ENCODE peak calls at places on chromosomes 1 and 21, in four cellular contexts. T is cardiac fibroblast, P is brain microvascular endothelial cell, Q is SJSA1. N is an unnamed sample.

GRCh38 chr21:35646606-35647005 is 413.7 kb downstream of the SETD4 start:
- DNase-seq in Q (no peak), T (no peak), P (peak; percentile 73), N (peak; percentile 77)

GRCh38 chr1:184416476-184416875 is 29.6 kb downstream of the C1orf21 start:
- DNase-seq in T (no peak), Q (no peak), P (no peak), N (no peak)

GRCh38 chr1:234486858-234487830 is 8.2 kb upstream of the TARBP1 start:
- DNase-seq in Q (peak; percentile 62), P (peak; percentile 66), T (peak; percentile 90), N (peak; percentile 92)

GRCh38 chr1:15678578-15678977 is 5.5 kb upstream of the PLEKHM2 start:
- DNase-seq in T (peak; percentile 77), Q (peak; percentile 66), P (peak; percentile 90), N (peak; percentile 85)

GRCh38 chr1:156475568-156476500 is 24.7 kb downstream of the MEF2D start:
- DNase-seq in T (no peak), Q (no peak), P (no peak), N (peak; percentile 96)

GRCh38 chr21:34189506-34189905 is 116.1 kb downstream of the MRPS6 start:
- DNase-seq in P (no peak), T (no peak), Q (no peak), N (no peak)

GRCh38 chr21:45895778-45896370 is 85.7 kb upstream of the COL6A1 start:
- DNase-seq in Q (no peak), T (no peak), P (no peak), N (no peak)

GRCh38 chr21:38596264-38597042 is 98.2 kb upstream of the ERG start:
- DNase-seq in T (no peak), Q (no peak), P (no peak), N (no peak)

GRCh38 chr1:221858758-221859157 is 116.9 kb upstream of the DUSP10 start:
- DNase-seq in P (peak; percentile 70), T (peak; percentile 43), Q (peak; percentile 27), N (peak; percentile 97)

GRCh38 chr1:31627930-31628421 is 10.5 kb downstream of the HCRTR1 start:
- DNase-seq in Q (no peak), T (peak; percentile 47), P (no peak), N (peak; percentile 24)

GRCh38 chr1:46800742-46801141 is 1.9 kb downstream of the CYP4B1 start:
- DNase-seq in T (no peak), Q (no peak), P (no peak), N (no peak)

GRCh38 chr1:46802081-46802480 is 3.2 kb downstream of the CYP4B1 start:
- DNase-seq in P (no peak), T (no peak), Q (no peak), N (no peak)

GRCh38 chr1:46797696-46798470 is 963 bp upstream of the CYP4B1 start:
- DNase-seq in T (no peak), P (no peak), Q (no peak), N (no peak)

GRCh38 chr1:46801323-46802055 is 2.6 kb downstream of the CYP4B1 start:
- DNase-seq in T (no peak), P (no peak), Q (no peak), N (no peak)

DNA sequence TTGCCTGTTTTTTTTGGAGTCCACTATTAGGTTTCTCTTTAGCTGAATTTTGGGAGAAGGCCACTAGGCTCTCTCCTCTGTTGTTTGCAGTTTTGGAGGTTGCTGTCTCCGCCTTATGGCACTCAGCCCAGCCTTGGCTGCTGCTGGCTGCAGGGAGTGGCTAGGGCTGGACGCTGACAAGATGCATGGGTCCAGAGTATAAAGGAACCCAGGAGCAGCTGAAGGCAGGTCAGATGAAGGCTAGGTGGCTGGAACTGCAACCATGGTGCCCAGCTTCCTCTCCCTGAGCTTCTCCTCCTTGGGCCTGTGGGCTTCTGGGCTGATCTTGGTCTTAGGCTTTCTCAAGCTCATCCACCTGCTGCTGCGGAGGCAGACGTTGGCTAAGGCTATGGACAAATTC is at the start of gene CYP4B1:
- DNase-seq in T (no peak), Q (no peak), P (no peak), N (no peak)
- H3K4me3 ChIP-seq in T (no peak within 1 kb of the TSS), Q (no peak within 1 kb of the TSS), P (no peak within 1 kb of the TSS), N (no peak within 1 kb of the TSS)

DNA sequence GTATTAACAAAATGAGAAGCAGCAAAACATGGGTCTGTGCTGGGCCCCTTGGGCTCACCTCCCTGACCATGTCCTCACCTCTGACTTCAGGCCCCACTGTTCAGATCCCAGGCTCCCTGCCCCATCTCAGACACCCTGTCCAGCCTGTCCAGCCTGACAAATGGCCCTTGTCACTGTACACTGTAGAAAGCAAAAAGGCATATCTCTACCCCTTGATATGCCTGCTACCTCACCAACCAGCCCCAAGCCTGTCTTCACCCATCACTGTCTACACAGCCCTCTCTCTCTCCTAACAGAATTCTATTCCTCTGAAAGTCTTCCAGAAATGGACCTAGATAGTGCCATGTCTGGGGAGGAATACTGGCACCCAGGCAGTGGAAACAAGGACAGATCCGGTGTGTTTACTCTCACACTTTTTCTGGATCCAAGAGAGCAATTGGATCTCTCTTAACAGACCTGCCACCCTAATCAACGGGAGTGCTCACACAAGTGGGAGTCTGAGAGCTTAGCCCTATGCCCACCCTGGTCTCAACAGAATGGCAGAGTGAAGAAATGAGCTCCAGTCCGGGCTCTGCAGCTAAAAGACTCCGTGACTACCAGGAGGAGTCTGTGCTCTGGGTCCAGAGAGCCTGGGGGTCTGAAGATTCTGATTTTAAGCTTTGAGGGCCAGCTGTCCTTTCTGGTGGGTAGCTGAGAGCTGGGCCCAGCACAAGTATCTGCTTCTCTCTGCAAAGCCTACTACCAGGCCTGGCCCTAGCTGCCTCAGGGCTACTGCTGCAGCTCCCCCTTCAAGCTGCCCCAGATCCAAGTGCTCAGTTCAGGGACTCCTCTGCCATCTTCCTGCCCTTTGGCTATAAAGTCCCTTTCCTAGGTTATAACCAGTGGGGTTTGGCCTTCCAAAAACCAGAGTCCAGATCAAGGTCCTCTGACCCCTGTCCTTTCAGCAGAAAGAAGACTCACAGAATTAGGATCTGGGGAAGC is 3.8 kb downstream of the S100A9 start:
- DNase-seq in T (no peak), Q (no peak), P (no peak), N (no peak)
- H3K4me3 ChIP-seq in T (no peak overlapping the region), Q (no peak overlapping the region), P (no peak overlapping the region), N (no peak overlapping the region)

DNA sequence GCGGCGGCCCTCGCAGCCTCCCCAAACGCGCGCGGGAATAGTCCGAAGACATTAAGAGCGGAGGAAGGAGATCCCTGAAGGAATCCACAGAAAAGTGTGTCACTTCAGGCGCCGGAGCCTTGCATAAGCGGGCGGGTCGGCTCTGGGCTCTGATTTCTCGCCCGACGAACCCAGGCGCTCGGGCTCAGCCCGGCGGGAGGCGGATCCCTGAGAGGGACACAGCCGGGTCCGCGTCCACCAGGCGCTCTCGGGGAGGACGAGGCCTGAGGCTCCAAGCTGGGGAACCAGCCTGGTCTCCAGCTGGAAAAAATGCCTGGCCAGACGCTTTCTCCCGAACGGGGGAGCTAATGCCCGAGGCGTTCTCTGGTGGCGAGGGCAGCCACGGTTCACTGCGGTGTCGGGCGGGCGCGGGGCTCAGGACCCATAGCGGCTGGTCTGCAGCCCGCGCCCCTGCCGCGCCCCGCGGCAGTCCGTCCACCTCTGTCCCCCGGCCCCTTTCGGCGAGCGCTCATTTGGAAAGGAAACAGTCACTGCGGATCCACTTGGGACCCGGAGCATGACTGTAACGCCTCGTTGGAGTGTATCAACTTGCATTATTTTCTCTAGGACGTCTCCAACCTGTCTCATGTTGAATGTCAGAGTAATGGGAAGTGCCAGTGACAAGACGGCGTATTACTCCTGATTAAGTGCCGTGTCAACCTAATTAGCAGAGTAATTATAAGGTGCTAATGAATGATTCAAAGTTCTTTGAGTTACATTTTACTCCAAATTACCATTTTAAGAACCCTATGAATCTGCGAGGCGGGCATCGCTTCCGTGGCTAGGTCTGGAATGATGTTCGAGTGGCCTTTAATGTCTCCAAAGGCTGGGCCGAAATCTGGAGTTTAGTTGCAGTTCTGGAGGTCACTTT is 1.6 kb upstream of the BARHL2 start:
- DNase-seq in P (no peak), T (no peak), Q (no peak), N (no peak)
- H3K4me3 ChIP-seq in P (no peak overlapping the region), T (peak overlapping the region; percentile 24), Q (no peak overlapping the region), N (peak overlapping the region; percentile 40)

GRCh38 chr1:157944666-157945280 is 48.7 kb upstream of the KIRREL1 start:
- DNase-seq in P (no peak), T (no peak), Q (no peak), N (no peak)
- H3K4me3 ChIP-seq in P (no peak overlapping the region), T (no peak overlapping the region), Q (no peak overlapping the region), N (no peak overlapping the region)

GRCh38 chr1:238954865-238955264 is 431.5 kb upstream of the CHRM3 start:
- DNase-seq in T (no peak), P (peak; percentile 2), Q (no peak), N (no peak)

GRCh38 chr1:238955934-238956333 is 430.4 kb upstream of the CHRM3 start:
- DNase-seq in T (no peak), Q (no peak), P (no peak), N (no peak)

GRCh38 chr1:238962941-238963340 is 423.4 kb upstream of the CHRM3 start:
- DNase-seq in Q (no peak), T (no peak), P (no peak), N (no peak)

GRCh38 chr1:238961790-238962189 is 424.6 kb upstream of the CHRM3 start:
- DNase-seq in Q (no peak), P (no peak), T (no peak), N (no peak)

DNA sequence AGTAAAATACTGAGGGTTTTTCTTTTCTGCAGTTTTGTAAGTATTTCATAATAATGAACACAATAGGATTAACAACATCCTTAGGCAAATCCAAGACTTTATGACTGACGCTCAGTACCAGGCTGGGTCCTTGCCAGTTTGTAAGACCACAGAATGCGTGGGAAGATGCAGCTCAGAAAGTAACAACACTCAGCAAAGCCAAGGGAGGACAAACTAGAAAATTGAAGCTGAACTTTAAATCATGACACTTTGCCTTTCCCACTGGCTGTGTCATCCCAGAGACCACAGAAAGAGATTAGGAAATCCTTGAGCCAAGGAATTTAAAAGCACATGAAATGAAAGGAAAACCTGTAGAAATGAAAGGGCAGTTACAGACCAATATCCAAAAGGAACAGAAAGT is 426.3 kb upstream of the CHRM3 start:
- DNase-seq in P (peak; percentile 42), T (peak; percentile 76), Q (no peak), N (no peak)
- H3K4me3 ChIP-seq in P (no peak overlapping the region), T (no peak overlapping the region), Q (no peak overlapping the region), N (no peak overlapping the region)

GRCh38 chr1:155016231-155016831 is 13.7 kb downstream of the ZBTB7B start:
- DNase-seq in T (no peak), Q (no peak), P (no peak), N (no peak)

GRCh38 chr1:155017021-155017945 is 14.7 kb downstream of the ZBTB7B start:
- DNase-seq in T (peak; percentile 92), Q (peak; percentile 92), P (peak; percentile 64), N (peak; percentile 88)

GRCh38 chr1:155018617-155019348 is 14.8 kb downstream of the DCST2 start:
- DNase-seq in T (no peak), P (no peak), Q (no peak), N (peak; percentile 62)

GRCh38 chr1:155019377-155020245 is 14.0 kb downstream of the DCST2 start:
- DNase-seq in Q (no peak), T (no peak), P (no peak), N (no peak)

GRCh38 chr1:155017946-155018316 is 15.3 kb downstream of the ZBTB7B start:
- DNase-seq in Q (no peak), T (no peak), P (no peak), N (no peak)
- H3K4me3 ChIP-seq in Q (peak overlapping the region; percentile 42), T (peak overlapping the region; percentile 18), P (peak overlapping the region; percentile 43), N (peak overlapping the region; percentile 46)

GRCh38 chr1:201401700-201402099 is 2.6 kb upstream of the LAD1 start:
- DNase-seq in Q (no peak), T (no peak), P (no peak), N (no peak)

GRCh38 chr1:201399018-201399351 is at the start of gene LAD1:
- DNase-seq in Q (no peak), P (no peak), T (no peak), N (no peak)

GRCh38 chr1:201400257-201401230 is 1.4 kb upstream of the LAD1 start:
- DNase-seq in T (no peak), P (no peak), Q (no peak), N (no peak)

GRCh38 chr1:201397675-201398074 is 1.4 kb downstream of the LAD1 start:
- DNase-seq in P (no peak), T (no peak), Q (no peak), N (no peak)

GRCh38 chr1:201399352-201400126 is 415 bp upstream of the LAD1 start:
- DNase-seq in T (no peak), Q (no peak), P (no peak), N (no peak)
- H3K4me3 ChIP-seq in T (no peak overlapping the region), Q (no peak overlapping the region), P (no peak overlapping the region), N (no peak overlapping the region)

N was measured in foreskin fibroblast.